ENCODE peak calls at places on chromosomes 16 and 17, in ten cellular contexts. F, S, E, U, T, W, G, B, Y and K are unnamed samples.

GRCh38 chr17:62714016-62714777 is 86.7 kb downstream of the MRC2 start:
- DNase-seq in W (no peak), G (no peak), E (no peak), U (no peak), B (no peak), F (no peak), Y (no peak), T (no peak), S (no peak), K (no peak)

GRCh38 chr17:71467719-71468118 is 653.1 kb upstream of the SOX9 start:
- DNase-seq in U (no peak), F (no peak), W (no peak), E (no peak), S (peak), T (no peak), B (no peak), G (no peak), Y (no peak), K (no peak)

GRCh38 chr17:71171270-71171669 is 949.5 kb upstream of the SOX9 start:
- DNase-seq in S (no peak), E (no peak), W (no peak), Y (no peak), U (no peak), G (no peak), B (no peak), T (no peak), F (no peak), K (no peak)

GRCh38 chr17:48052956-48053757 is 5.0 kb downstream of the NFE2L1 start:
- DNase-seq in S (no peak), U (no peak), W (no peak), B (no peak), F (no peak), Y (peak), E (no peak), T (peak), G (peak), K (no peak)

GRCh38 chr17:71432378-71433315 is 688.2 kb upstream of the SOX9 start:
- DNase-seq in T (no peak), S (peak), B (no peak), Y (no peak), E (no peak), U (no peak), F (no peak), W (no peak), G (no peak), K (no peak)

GRCh38 chr17:21510686-21511367 is 134.7 kb downstream of the KCNJ12 start:
- DNase-seq in S (no peak), B (no peak), T (no peak), W (no peak), E (no peak), G (no peak), Y (no peak), U (no peak), F (no peak), K (no peak)

GRCh38 chr16:30585022-30585399 is 486 bp downstream of the ZNF785 start:
- DNase-seq in Y (peak), B (no peak), U (peak), W (no peak), E (no peak), S (no peak), F (no peak), T (no peak), G (peak), K (no peak)

GRCh38 chr16:12412252-12412651 is 391.4 kb downstream of the CPPED1 start:
- DNase-seq in T (no peak), W (no peak), E (no peak), G (no peak), S (no peak), B (no peak), Y (no peak), U (no peak), F (no peak), K (no peak)

GRCh38 chr17:44219636-44220210 is at the start of gene UBTF:
- DNase-seq in E (no peak), F (peak), S (peak), B (no peak), W (peak), U (peak), G (peak), Y (peak), T (peak), K (peak)

GRCh38 chr17:57724729-57725125 is 20.4 kb downstream of the CCDC182 start:
- DNase-seq in E (no peak), T (no peak), G (no peak), W (no peak), S (no peak), Y (no peak), U (no peak), B (no peak), F (no peak), K (no peak)